ENCODE peak calls at places on chromosomes 12 and 14, in four cellular contexts. One of them, this sample, is unnamed. For H3K4me1, the result is how much of the 10 kb centered on the place peaks cover.

GRCh38 chr14:102759416-102759815 is 17.8 kb upstream of the TRAF3 start:
- DNase-seq in right lobe of liver: no peak
- DNase-seq in HepG2: no peak
- DNase-seq in aorta: no peak
- DNase-seq in this sample: no peak

GRCh38 chr12:124744659-124745467 is 118.8 kb downstream of the SCARB1 start:
- DNase-seq in right lobe of liver: no peak
- DNase-seq in HepG2: peak
- DNase-seq in aorta: no peak
- DNase-seq in this sample: peak

GRCh38 chr12:77347009-77347408 is 281.6 kb upstream of the E2F7 start:
- DNase-seq in right lobe of liver: no peak
- DNase-seq in HepG2: no peak
- DNase-seq in aorta: no peak
- DNase-seq in this sample: no peak

GRCh38 chr14:56144176-56144575 is 26.0 kb downstream of the PELI2 start:
- DNase-seq in right lobe of liver: no peak
- DNase-seq in HepG2: no peak
- DNase-seq in aorta: no peak
- DNase-seq in this sample: no peak

GRCh38 chr12:78864483-78865296 is at the start of gene SYT1:
- DNase-seq in right lobe of liver: peak
- DNase-seq in HepG2: no peak
- DNase-seq in aorta: peak
- DNase-seq in this sample: peak

GRCh38 chr12:93358821-93359220 is 18.9 kb upstream of the NUDT4 start:
- DNase-seq in right lobe of liver: no peak
- DNase-seq in HepG2: no peak
- DNase-seq in aorta: no peak
- DNase-seq in this sample: no peak

GRCh38 chr12:88062464-88062863 is 33.3 kb upstream of the C12orf50 start:
- DNase-seq in right lobe of liver: no peak
- DNase-seq in HepG2: no peak
- DNase-seq in aorta: no peak
- DNase-seq in this sample: no peak

GRCh38 chr12:608921-609320 is 54.3 kb downstream of the NINJ2 start:
- DNase-seq in right lobe of liver: no peak
- DNase-seq in HepG2: no peak
- DNase-seq in aorta: no peak
- DNase-seq in this sample: no peak

GRCh38 chr12:46152456-46152855 is 116.4 kb downstream of the SLC38A1 start:
- DNase-seq in right lobe of liver: no peak
- DNase-seq in HepG2: no peak
- DNase-seq in aorta: no peak
- DNase-seq in this sample: no peak

GRCh38 chr14:65849558-65849957 is 437.0 kb downstream of the FUT8 start:
- DNase-seq in right lobe of liver: no peak
- DNase-seq in HepG2: no peak
- DNase-seq in aorta: no peak
- DNase-seq in this sample: no peak

GRCh38 chr12:92464911-92465310 is 237.9 kb upstream of the PLEKHG7 start:
- DNase-seq in right lobe of liver: no peak
- DNase-seq in HepG2: no peak
- DNase-seq in aorta: no peak
- DNase-seq in this sample: no peak

GRCh38 chr14:76091036-76091435 is 60.7 kb upstream of the GPATCH2L start:
- DNase-seq in right lobe of liver: no peak
- DNase-seq in HepG2: peak
- DNase-seq in aorta: no peak
- DNase-seq in this sample: no peak

GRCh38 chr12:31759621-31760459 is 31.0 kb upstream of the AMN1 start:
- DNase-seq in right lobe of liver: no peak
- DNase-seq in HepG2: no peak
- DNase-seq in aorta: no peak
- DNase-seq in this sample: no peak

GRCh38 chr14:72736348-72736747 is 157.6 kb downstream of the DPF3 start:
- DNase-seq in right lobe of liver: no peak
- DNase-seq in HepG2: peak
- DNase-seq in aorta: no peak
- DNase-seq in this sample: peak

GRCh38 chr12:42326466-42327226 is 679 bp downstream of the PPHLN1 start:
- DNase-seq in right lobe of liver: no peak
- DNase-seq in HepG2: peak
- DNase-seq in aorta: no peak
- DNase-seq in this sample: no peak

DNA sequence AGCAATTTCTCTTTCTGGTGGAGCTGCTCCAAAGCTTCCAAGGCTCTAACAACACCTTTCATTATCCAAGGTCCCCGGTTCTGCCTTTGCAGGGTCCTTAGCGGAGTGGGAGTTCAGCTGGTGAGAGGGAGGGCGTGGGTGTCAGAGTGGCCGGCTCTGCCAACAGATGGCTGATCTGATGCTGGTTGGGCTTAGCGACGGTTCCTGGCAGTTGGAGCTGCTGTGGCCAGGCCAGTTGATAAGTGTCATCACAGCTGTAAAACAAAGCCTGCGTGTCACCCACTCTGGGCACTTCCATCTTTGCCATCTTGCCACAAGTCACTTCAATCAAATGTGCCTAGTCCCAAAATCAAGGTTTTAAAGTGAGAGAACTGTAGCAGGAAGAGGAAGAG is 36.3 kb downstream of the RIN3 start:
- DNase-seq in right lobe of liver: no peak
- DNase-seq in HepG2: no peak
- DNase-seq in aorta: peak
- DNase-seq in this sample: no peak
- H3K4me3 ChIP-seq in right lobe of liver: no peak
- H3K4me3 ChIP-seq in HepG2: no peak
- H3K4me3 ChIP-seq in aorta: no peak
- H3K4me3 ChIP-seq in this sample: no peak

GRCh38 chr12:94460594-94460959 is 910 bp upstream of the CEP83 start:
- DNase-seq in right lobe of liver: no peak
- DNase-seq in HepG2: no peak
- DNase-seq in aorta: no peak
- DNase-seq in this sample: no peak
- H3K4me1 ChIP-seq in right lobe of liver: under half
- H3K4me1 ChIP-seq in HepG2: under half
- H3K4me1 ChIP-seq in aorta: under half
- H3K4me1 ChIP-seq in this sample: under half

DNA sequence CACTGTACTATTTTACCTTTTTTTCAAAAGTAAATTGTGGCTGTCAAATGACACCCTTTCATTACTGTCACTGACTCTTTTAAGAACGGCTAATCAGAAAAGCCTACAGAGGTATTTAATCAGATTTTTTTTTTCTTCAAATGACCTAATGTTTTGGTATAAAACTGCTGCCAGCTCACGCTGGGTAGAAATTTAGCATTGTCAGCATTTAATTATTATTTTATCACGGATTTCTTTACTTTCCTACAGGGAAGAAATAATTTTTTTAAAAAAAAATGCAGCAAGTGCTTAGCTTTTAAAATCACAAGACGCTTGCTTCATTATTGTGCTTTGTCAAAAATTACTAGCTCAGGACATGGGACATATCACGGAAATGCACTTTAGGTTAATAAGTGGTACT is 149.1 kb upstream of the FOXN3 start:
- DNase-seq in right lobe of liver: no peak
- DNase-seq in HepG2: no peak
- DNase-seq in aorta: no peak
- DNase-seq in this sample: no peak
- H3K4me3 ChIP-seq in right lobe of liver: no peak
- H3K4me3 ChIP-seq in HepG2: no peak
- H3K4me3 ChIP-seq in aorta: no peak
- H3K4me3 ChIP-seq in this sample: no peak

GRCh38 chr12:13591488-13591887 is 389.9 kb downstream of the GRIN2B start:
- DNase-seq in right lobe of liver: no peak
- DNase-seq in HepG2: no peak
- DNase-seq in aorta: no peak
- DNase-seq in this sample: no peak
- H3K4me1 ChIP-seq in right lobe of liver: under half
- H3K4me1 ChIP-seq in HepG2: under half
- H3K4me1 ChIP-seq in aorta: under half
- H3K4me1 ChIP-seq in this sample: under half

GRCh38 chr12:52673216-52673615 is 7.0 kb downstream of the KRT1 start:
- DNase-seq in right lobe of liver: no peak
- DNase-seq in HepG2: no peak
- DNase-seq in aorta: no peak
- DNase-seq in this sample: no peak
- H3K4me3 ChIP-seq in right lobe of liver: no peak
- H3K4me3 ChIP-seq in HepG2: no peak
- H3K4me3 ChIP-seq in aorta: no peak
- H3K4me3 ChIP-seq in this sample: no peak

GRCh38 chr12:97752129-97752528 is 289.5 kb downstream of the RMST start:
- DNase-seq in right lobe of liver: no peak
- DNase-seq in HepG2: no peak
- DNase-seq in aorta: no peak
- DNase-seq in this sample: no peak
- H3K4me1 ChIP-seq in right lobe of liver: under half
- H3K4me1 ChIP-seq in HepG2: under half
- H3K4me1 ChIP-seq in aorta: under half
- H3K4me1 ChIP-seq in this sample: under half

GRCh38 chr12:115570271-115570777 is 707.2 kb downstream of the MED13L start:
- DNase-seq in right lobe of liver: no peak
- DNase-seq in HepG2: no peak
- DNase-seq in aorta: no peak
- DNase-seq in this sample: no peak

GRCh38 chr12:115571446-115571845 is 706.0 kb downstream of the MED13L start:
- DNase-seq in right lobe of liver: no peak
- DNase-seq in HepG2: no peak
- DNase-seq in aorta: no peak
- DNase-seq in this sample: no peak

GRCh38 chr12:115569694-115570093 is 707.8 kb downstream of the MED13L start:
- DNase-seq in right lobe of liver: no peak
- DNase-seq in HepG2: peak
- DNase-seq in aorta: no peak
- DNase-seq in this sample: no peak

GRCh38 chr12:115572440-115572839 is 705.1 kb downstream of the MED13L start:
- DNase-seq in right lobe of liver: no peak
- DNase-seq in HepG2: no peak
- DNase-seq in aorta: no peak
- DNase-seq in this sample: no peak

DNA sequence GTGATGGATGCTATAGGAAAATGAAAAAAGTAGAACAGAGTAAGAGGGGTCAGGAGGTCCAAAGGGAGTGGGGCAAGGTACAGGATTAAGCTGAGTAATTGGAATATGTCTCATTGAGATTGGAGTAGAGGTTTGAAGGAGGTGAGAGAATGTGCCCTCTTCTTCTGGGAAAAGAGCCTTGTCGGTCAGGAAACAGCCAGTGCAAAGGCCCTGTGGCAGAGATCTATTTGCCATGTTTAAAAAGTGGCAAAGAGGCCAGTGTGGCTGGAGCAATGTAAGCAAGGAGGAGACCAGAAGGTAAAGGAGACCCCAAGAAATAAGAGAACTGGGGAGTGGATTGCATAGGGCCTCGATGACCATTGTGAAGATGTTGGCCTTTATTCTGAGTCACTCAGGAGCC is 706.5 kb downstream of the MED13L start:
- DNase-seq in right lobe of liver: no peak
- DNase-seq in HepG2: no peak
- DNase-seq in aorta: no peak
- DNase-seq in this sample: no peak
- H3K4me3 ChIP-seq in right lobe of liver: no peak
- H3K4me3 ChIP-seq in HepG2: no peak
- H3K4me3 ChIP-seq in aorta: no peak
- H3K4me3 ChIP-seq in this sample: no peak

GRCh38 chr14:104657563-104658324 is 31.7 kb upstream of the INF2 start:
- DNase-seq in right lobe of liver: peak
- DNase-seq in HepG2: no peak
- DNase-seq in aorta: peak
- DNase-seq in this sample: no peak
- H3K4me1 ChIP-seq in right lobe of liver: under half
- H3K4me1 ChIP-seq in HepG2: half or more
- H3K4me1 ChIP-seq in aorta: under half
- H3K4me1 ChIP-seq in this sample: under half

DNA sequence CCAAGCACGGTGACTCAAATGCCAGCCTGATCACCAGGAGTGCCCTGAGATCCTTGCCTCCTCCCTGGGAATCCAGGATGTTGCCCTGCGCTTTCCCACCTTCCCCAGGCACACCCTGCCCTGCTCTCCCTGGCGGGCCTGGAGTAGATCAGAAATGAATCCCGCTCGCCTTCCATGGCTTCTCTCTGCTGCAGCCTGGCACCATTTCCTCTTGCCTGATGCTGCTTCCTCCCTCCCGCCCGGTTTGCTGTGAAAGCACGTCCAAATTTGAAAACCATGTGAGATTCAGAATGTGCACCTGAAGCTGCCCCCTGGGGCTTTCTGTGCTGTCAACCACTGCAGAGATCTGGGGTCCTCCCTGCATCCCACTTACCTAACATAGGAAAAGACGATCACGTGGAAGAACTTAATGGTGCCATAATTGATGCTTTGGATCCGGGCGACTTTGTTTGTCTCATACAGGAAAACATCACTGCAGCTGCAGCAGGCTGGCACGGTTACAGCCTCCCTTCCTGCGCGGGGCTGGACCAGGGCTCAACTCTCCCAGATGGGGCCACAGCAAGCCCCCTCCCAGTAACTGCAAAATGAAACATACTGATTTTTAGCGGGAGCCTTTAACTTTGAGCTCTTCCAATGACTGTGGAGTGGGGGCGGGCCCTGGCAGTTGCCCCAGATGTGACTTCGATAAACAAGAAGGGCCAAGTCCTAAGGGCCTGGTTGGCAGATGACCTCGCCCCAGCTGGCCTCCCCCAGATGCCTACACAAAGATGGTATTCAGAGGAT is 24.9 kb upstream of the C12orf76 start:
- DNase-seq in right lobe of liver: peak
- DNase-seq in HepG2: no peak
- DNase-seq in aorta: no peak
- DNase-seq in this sample: no peak
- H3K4me3 ChIP-seq in right lobe of liver: no peak
- H3K4me3 ChIP-seq in HepG2: no peak
- H3K4me3 ChIP-seq in aorta: peak
- H3K4me3 ChIP-seq in this sample: no peak

This sample was measured in Caco-2.